ENCODE peak calls at places on chromosome 2, in six cellular contexts. One of them, this sample, is unnamed.

GRCh38 chr2:36698978-36699377 is 2.5 kb downstream of the VIT start:
- DNase-seq in H1: no peak
- DNase-seq in H9: no peak
- DNase-seq in neuronal stem cell: no peak
- DNase-seq in mesenchymal stem cell: no peak
- DNase-seq in trophoblast cell: peak
- DNase-seq in this sample: no peak

GRCh38 chr2:9631976-9632700 is 1.3 kb upstream of the YWHAQ start:
- DNase-seq in H1: no peak
- DNase-seq in H9: peak
- DNase-seq in neuronal stem cell: no peak
- DNase-seq in mesenchymal stem cell: peak
- DNase-seq in trophoblast cell: peak
- DNase-seq in this sample: no peak

GRCh38 chr2:147025611-147026010 is 819.2 kb upstream of the ACVR2A start:
- DNase-seq in H1: no peak
- DNase-seq in H9: no peak
- DNase-seq in neuronal stem cell: no peak
- DNase-seq in mesenchymal stem cell: peak
- DNase-seq in trophoblast cell: no peak
- DNase-seq in this sample: no peak

GRCh38 chr2:43305006-43305405 is 78.6 kb upstream of the ZFP36L2 start:
- DNase-seq in H1: no peak
- DNase-seq in H9: no peak
- DNase-seq in neuronal stem cell: no peak
- DNase-seq in mesenchymal stem cell: peak
- DNase-seq in trophoblast cell: peak
- DNase-seq in this sample: peak

GRCh38 chr2:161044095-161044874 is 115.9 kb upstream of the TANK start:
- DNase-seq in H1: no peak
- DNase-seq in H9: no peak
- DNase-seq in neuronal stem cell: no peak
- DNase-seq in mesenchymal stem cell: peak
- DNase-seq in trophoblast cell: no peak
- DNase-seq in this sample: peak

GRCh38 chr2:102358496-102358895 is 2.9 kb downstream of the IL18R1 start:
- DNase-seq in H1: no peak
- DNase-seq in H9: no peak
- DNase-seq in neuronal stem cell: no peak
- DNase-seq in mesenchymal stem cell: no peak
- DNase-seq in trophoblast cell: no peak
- DNase-seq in this sample: no peak

GRCh38 chr2:233076749-233077148 is 16.6 kb downstream of the INPP5D start:
- DNase-seq in H1: no peak
- DNase-seq in H9: no peak
- DNase-seq in neuronal stem cell: no peak
- DNase-seq in mesenchymal stem cell: no peak
- DNase-seq in trophoblast cell: no peak
- DNase-seq in this sample: no peak

GRCh38 chr2:152613235-152613634 is 104.0 kb downstream of the PRPF40A start:
- DNase-seq in H1: no peak
- DNase-seq in H9: no peak
- DNase-seq in neuronal stem cell: no peak
- DNase-seq in mesenchymal stem cell: no peak
- DNase-seq in trophoblast cell: no peak
- DNase-seq in this sample: peak

GRCh38 chr2:30639836-30640235 is 167.4 kb downstream of the CAPN13 start:
- DNase-seq in H1: no peak
- DNase-seq in H9: no peak
- DNase-seq in neuronal stem cell: no peak
- DNase-seq in mesenchymal stem cell: no peak
- DNase-seq in trophoblast cell: no peak
- DNase-seq in this sample: no peak

GRCh38 chr2:191806396-191806795 is 40.5 kb downstream of the CAVIN2 start:
- DNase-seq in H1: no peak
- DNase-seq in H9: no peak
- DNase-seq in neuronal stem cell: no peak
- DNase-seq in mesenchymal stem cell: no peak
- DNase-seq in trophoblast cell: peak
- DNase-seq in this sample: peak

GRCh38 chr2:191815010-191815409 is 31.9 kb downstream of the CAVIN2 start:
- DNase-seq in H1: no peak
- DNase-seq in H9: no peak
- DNase-seq in neuronal stem cell: no peak
- DNase-seq in mesenchymal stem cell: no peak
- DNase-seq in trophoblast cell: no peak
- DNase-seq in this sample: no peak

DNA sequence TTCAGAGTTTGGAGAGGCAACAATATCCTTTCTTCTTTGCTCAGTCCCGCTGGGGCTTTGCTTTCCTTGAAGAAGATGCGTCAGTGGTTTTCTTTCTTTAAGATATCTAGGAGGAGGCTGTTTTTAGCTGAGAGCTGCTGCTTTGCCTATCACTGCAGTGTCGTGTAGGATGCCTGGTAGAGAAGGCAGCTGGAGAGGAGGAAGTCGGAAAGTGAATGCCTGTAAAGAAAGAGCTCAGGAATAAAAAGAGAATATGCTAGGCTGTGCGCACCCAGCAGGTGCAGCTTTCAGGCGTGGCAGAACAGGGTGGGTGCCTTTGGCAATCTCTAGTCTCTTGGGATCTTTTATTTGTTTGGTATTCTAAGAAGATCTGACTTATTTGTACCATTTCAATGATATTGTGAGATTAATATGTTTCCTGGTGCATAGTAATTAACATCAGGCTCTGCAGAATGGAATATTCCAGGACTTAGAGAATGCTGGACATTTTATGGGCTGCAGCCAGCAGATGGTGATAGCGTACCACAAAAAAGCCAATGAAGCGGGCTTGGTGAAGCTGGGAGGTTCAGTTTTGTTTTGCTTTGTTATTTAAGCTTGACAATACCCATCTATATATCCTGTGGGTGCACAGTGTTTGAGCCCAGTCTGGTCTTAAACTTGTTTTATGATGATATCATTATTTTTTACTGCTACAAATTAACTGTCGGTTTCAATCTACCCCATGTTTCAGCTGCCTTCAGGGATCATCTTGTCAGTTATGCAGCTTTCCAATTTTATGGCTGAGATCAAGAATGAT is 34.9 kb downstream of the CAVIN2 start:
- DNase-seq in H1: no peak
- DNase-seq in H9: peak
- DNase-seq in neuronal stem cell: peak
- DNase-seq in mesenchymal stem cell: peak
- DNase-seq in trophoblast cell: peak
- DNase-seq in this sample: peak
- H3K14ac ChIP-seq in H1: no peak
- H3K14ac ChIP-seq in H9: no peak
- H3K14ac ChIP-seq in neuronal stem cell: no peak
- H3K14ac ChIP-seq in mesenchymal stem cell: no peak
- H3K14ac ChIP-seq in trophoblast cell: no peak
- H3K14ac ChIP-seq in this sample: no peak

DNA sequence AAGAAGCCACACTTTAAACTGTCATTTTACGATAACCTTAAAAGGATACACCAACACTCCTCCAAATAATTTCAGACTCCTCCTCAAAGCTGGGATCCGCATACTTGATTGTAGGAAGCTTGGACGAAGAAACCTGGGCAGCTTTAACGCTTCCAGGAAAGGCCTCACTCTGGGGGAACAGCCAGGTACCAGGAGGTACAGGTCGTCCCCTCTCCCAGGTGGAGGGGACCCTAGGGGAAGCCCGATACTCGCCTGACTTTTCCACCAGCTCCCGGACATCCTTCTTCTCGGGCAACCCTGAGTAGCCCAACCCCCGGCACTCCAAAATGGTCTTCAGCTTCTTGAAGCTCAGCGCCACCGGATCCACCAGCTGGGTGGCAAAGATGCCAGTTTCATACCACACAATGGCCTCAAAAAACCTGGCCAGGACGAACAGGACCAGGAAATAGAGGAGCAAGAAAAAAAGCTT is 1.2 kb downstream of the RNF103 start:
- DNase-seq in H1: no peak
- DNase-seq in H9: no peak
- DNase-seq in neuronal stem cell: peak
- DNase-seq in mesenchymal stem cell: peak
- DNase-seq in trophoblast cell: peak
- DNase-seq in this sample: peak
- H3K4me2 ChIP-seq in H1: peak
- H3K4me2 ChIP-seq in H9: peak
- H3K4me2 ChIP-seq in neuronal stem cell: peak
- H3K4me2 ChIP-seq in mesenchymal stem cell: peak
- H3K4me2 ChIP-seq in trophoblast cell: peak
- H3K4me2 ChIP-seq in this sample: peak

GRCh38 chr2:64708834-64709233 is 55.1 kb upstream of the SERTAD2 start:
- DNase-seq in H1: no peak
- DNase-seq in H9: no peak
- DNase-seq in neuronal stem cell: no peak
- DNase-seq in mesenchymal stem cell: no peak
- DNase-seq in trophoblast cell: peak
- DNase-seq in this sample: no peak
- H3K14ac ChIP-seq in H1: no peak
- H3K14ac ChIP-seq in H9: no peak
- H3K14ac ChIP-seq in neuronal stem cell: no peak
- H3K14ac ChIP-seq in mesenchymal stem cell: no peak
- H3K14ac ChIP-seq in trophoblast cell: no peak
- H3K14ac ChIP-seq in this sample: no peak

GRCh38 chr2:28163028-28163427 is 229.6 kb upstream of the FOSL2 start:
- DNase-seq in H1: no peak
- DNase-seq in H9: no peak
- DNase-seq in neuronal stem cell: no peak
- DNase-seq in mesenchymal stem cell: no peak
- DNase-seq in trophoblast cell: no peak
- DNase-seq in this sample: no peak
- H3K4me2 ChIP-seq in H1: no peak
- H3K4me2 ChIP-seq in H9: no peak
- H3K4me2 ChIP-seq in neuronal stem cell: no peak
- H3K4me2 ChIP-seq in mesenchymal stem cell: no peak
- H3K4me2 ChIP-seq in trophoblast cell: no peak
- H3K4me2 ChIP-seq in this sample: no peak

DNA sequence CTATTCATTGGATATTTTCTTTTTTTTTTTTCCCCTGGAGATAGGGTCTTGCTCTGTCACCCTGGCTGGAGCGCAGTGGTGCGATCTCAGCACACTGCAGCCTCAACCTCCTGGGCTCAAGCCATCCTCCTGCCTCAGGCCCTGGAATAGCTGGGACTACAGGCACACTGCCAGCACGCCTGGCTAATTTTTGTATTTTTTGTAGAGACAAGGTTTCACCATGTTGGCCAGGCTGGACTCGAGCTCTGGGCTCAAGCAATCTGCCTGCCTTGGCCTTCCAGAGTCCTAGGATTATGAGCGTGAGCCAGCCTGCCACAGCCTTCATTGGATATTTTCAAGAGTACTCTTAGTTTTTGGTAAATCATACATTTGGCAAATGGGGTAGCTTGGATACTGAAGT is 9.0 kb upstream of the MCFD2 start:
- DNase-seq in H1: no peak
- DNase-seq in H9: no peak
- DNase-seq in neuronal stem cell: no peak
- DNase-seq in mesenchymal stem cell: no peak
- DNase-seq in trophoblast cell: no peak
- DNase-seq in this sample: no peak
- H3K14ac ChIP-seq in H1: no peak
- H3K14ac ChIP-seq in H9: no peak
- H3K14ac ChIP-seq in neuronal stem cell: no peak
- H3K14ac ChIP-seq in mesenchymal stem cell: no peak
- H3K14ac ChIP-seq in trophoblast cell: no peak
- H3K14ac ChIP-seq in this sample: no peak

This sample was measured in IMR-90.